ENCODE peak calls at places on chromosomes 5 and 9, in four cellular contexts. One of them, this sample, is unnamed.

GRCh38 chr5:92945630-92946097 is 635.4 kb downstream of the NR2F1-AS1 start:
- DNase-seq in astrocyte of the spinal cord: peak; percentile 74
- DNase-seq in nephron progenitor cell: no peak
- DNase-seq in omental fat pad: no peak
- DNase-seq in this sample: no peak

GRCh38 chr5:135976216-135976615 is 21.4 kb upstream of the LECT2 start:
- DNase-seq in nephron progenitor cell: no peak
- DNase-seq in astrocyte of the spinal cord: no peak
- DNase-seq in omental fat pad: no peak
- DNase-seq in this sample: no peak

GRCh38 chr9:134297581-134297980 is 28.7 kb upstream of the RXRA start:
- DNase-seq in nephron progenitor cell: no peak
- DNase-seq in astrocyte of the spinal cord: no peak
- DNase-seq in omental fat pad: no peak
- DNase-seq in this sample: no peak

GRCh38 chr9:94919376-94920098 is 193.0 kb downstream of the AOPEP start:
- DNase-seq in omental fat pad: no peak
- DNase-seq in astrocyte of the spinal cord: peak; percentile 59
- DNase-seq in nephron progenitor cell: no peak
- DNase-seq in this sample: no peak

GRCh38 chr9:126906086-126906485 is 8.5 kb upstream of the RALGPS1 start:
- DNase-seq in astrocyte of the spinal cord: no peak
- DNase-seq in nephron progenitor cell: no peak
- DNase-seq in omental fat pad: no peak
- DNase-seq in this sample: no peak

GRCh38 chr9:81082251-81082650 is 607.1 kb downstream of the TLE1 start:
- DNase-seq in nephron progenitor cell: no peak
- DNase-seq in omental fat pad: no peak
- DNase-seq in astrocyte of the spinal cord: peak; percentile 27
- DNase-seq in this sample: no peak

GRCh38 chr9:1939926-1940368 is 75.2 kb upstream of the SMARCA2 start:
- DNase-seq in omental fat pad: no peak
- DNase-seq in nephron progenitor cell: peak; percentile 18
- DNase-seq in astrocyte of the spinal cord: no peak
- DNase-seq in this sample: no peak

GRCh38 chr5:133531634-133532033 is 80.7 kb downstream of the FSTL4 start:
- DNase-seq in omental fat pad: no peak
- DNase-seq in astrocyte of the spinal cord: peak; percentile 14
- DNase-seq in nephron progenitor cell: no peak
- DNase-seq in this sample: no peak

GRCh38 chr5:153425914-153426313 is 64.6 kb upstream of the GRIA1 start:
- DNase-seq in omental fat pad: no peak
- DNase-seq in nephron progenitor cell: no peak
- DNase-seq in astrocyte of the spinal cord: no peak
- DNase-seq in this sample: no peak

GRCh38 chr9:12426198-12426864 is 266.9 kb upstream of the TYRP1 start:
- DNase-seq in astrocyte of the spinal cord: peak; percentile 2
- DNase-seq in omental fat pad: no peak
- DNase-seq in nephron progenitor cell: no peak
- DNase-seq in this sample: no peak
- TF ChIP-seq CTCF in astrocyte of the spinal cord: no peak
- TF ChIP-seq CTCF in omental fat pad: no peak
- TF ChIP-seq CTCF in nephron progenitor cell: peak; percentile 15
- TF ChIP-seq CTCF in this sample: no peak

DNA sequence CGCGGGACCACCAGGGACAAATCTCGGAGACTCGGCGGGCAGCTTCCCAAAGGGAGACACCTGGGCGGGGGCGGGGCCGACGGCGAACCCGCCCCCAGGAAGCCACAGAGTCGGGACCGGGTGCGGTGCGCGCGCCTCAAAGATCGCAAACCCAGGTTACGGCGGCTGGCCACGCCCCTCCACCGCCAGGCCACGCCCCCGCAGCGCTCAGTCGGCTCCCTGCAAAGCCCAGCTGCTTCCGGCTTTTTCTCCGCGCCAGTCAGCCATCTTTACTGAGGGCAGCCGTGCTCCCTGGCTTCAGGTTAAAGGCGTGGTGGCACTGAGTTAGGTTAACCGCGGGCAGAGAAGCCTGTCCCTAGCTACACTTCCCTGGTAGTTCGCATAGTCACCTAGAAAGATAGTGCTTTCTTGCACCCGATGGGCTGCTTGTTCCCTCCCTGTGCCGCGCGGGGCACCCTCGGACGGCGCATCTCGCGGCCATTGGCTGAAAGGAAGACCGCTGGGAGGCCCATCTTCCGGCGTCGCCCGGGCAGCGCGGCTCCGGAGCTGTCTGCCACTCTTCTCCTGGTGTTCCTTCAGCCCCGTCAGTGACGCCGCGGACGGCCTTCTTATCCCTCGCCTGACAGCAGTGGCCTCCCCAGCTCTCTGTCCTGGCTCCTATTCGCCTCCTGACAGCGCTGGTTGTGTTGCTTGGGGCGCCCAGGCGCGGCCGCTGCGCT is at the start of gene TBC1D2:
- DNase-seq in omental fat pad: peak; percentile 91
- DNase-seq in astrocyte of the spinal cord: peak; percentile 96
- DNase-seq in nephron progenitor cell: peak; percentile 98
- DNase-seq in this sample: peak; percentile 98
- TF ChIP-seq CTCF in omental fat pad: no peak
- TF ChIP-seq CTCF in astrocyte of the spinal cord: peak; percentile 28
- TF ChIP-seq CTCF in nephron progenitor cell: no peak
- TF ChIP-seq CTCF in this sample: no peak

GRCh38 chr5:128118214-128118613 is 34.6 kb downstream of the SLC12A2 start:
- DNase-seq in astrocyte of the spinal cord: no peak
- DNase-seq in omental fat pad: no peak
- DNase-seq in nephron progenitor cell: no peak
- DNase-seq in this sample: no peak

GRCh38 chr5:128121679-128122078 is 38.1 kb downstream of the SLC12A2 start:
- DNase-seq in nephron progenitor cell: no peak
- DNase-seq in astrocyte of the spinal cord: no peak
- DNase-seq in omental fat pad: no peak
- DNase-seq in this sample: no peak

DNA sequence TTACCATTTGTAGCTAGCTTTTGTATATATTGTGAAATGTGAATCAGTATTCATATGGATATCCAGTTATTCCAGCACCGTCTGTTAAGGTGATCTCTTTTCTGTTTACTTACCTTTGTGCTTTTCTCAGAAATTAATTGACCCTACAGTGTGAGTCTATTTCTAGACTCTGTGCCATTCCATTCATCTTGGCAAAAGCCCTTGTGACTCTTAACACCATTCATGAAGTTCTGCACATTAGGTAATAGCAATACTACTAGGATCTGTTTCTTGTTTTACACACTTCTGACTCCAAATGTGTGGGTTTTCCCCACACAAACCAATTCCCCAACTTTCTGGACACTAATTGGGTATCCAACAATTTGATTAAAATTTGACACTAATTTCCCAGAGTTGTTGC is 40.4 kb downstream of the SLC12A2 start:
- DNase-seq in omental fat pad: no peak
- DNase-seq in astrocyte of the spinal cord: no peak
- DNase-seq in nephron progenitor cell: no peak
- DNase-seq in this sample: no peak
- TF ChIP-seq CTCF in omental fat pad: no peak
- TF ChIP-seq CTCF in astrocyte of the spinal cord: no peak
- TF ChIP-seq CTCF in nephron progenitor cell: no peak
- TF ChIP-seq CTCF in this sample: no peak

DNA sequence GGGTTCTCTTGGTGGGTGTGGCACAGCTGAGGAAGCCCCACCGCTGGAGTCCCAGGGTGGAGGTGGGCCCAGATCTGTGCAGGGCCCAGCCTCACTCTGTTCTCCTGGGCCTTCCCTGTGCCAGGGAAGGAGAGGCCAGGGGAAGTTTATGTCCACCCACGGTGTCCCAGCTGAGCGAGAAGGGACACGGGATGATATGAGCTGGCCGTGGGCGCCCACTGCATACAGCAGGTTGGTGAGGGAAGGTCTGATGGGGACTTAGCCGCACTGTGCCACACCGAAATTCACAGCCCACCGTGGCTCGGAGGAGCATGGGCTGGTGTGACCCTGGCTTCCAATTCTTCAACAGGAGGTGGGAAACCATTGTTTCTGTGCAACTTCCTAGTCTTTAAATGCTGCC is 33.9 kb downstream of the UNC5A start:
- DNase-seq in omental fat pad: no peak
- DNase-seq in astrocyte of the spinal cord: no peak
- DNase-seq in nephron progenitor cell: no peak
- DNase-seq in this sample: no peak
- TF ChIP-seq CTCF in omental fat pad: no peak
- TF ChIP-seq CTCF in astrocyte of the spinal cord: no peak
- TF ChIP-seq CTCF in nephron progenitor cell: no peak
- TF ChIP-seq CTCF in this sample: no peak

GRCh38 chr5:8394965-8395364 is 526.0 kb downstream of the MTRR start:
- DNase-seq in nephron progenitor cell: no peak
- DNase-seq in astrocyte of the spinal cord: no peak
- DNase-seq in omental fat pad: no peak
- DNase-seq in this sample: no peak
- TF ChIP-seq CTCF in nephron progenitor cell: no peak
- TF ChIP-seq CTCF in astrocyte of the spinal cord: no peak
- TF ChIP-seq CTCF in omental fat pad: no peak
- TF ChIP-seq CTCF in this sample: no peak

GRCh38 chr9:4962085-4962484 is 23.0 kb upstream of the JAK2 start:
- DNase-seq in nephron progenitor cell: no peak
- DNase-seq in omental fat pad: no peak
- DNase-seq in astrocyte of the spinal cord: no peak
- DNase-seq in this sample: no peak
- TF ChIP-seq CTCF in nephron progenitor cell: no peak
- TF ChIP-seq CTCF in omental fat pad: no peak
- TF ChIP-seq CTCF in astrocyte of the spinal cord: no peak
- TF ChIP-seq CTCF in this sample: no peak

GRCh38 chr9:98365227-98365669 is 109.8 kb upstream of the TBC1D2 start:
- DNase-seq in nephron progenitor cell: no peak
- DNase-seq in astrocyte of the spinal cord: no peak
- DNase-seq in omental fat pad: no peak
- DNase-seq in this sample: no peak
- TF ChIP-seq CTCF in nephron progenitor cell: peak; percentile 26
- TF ChIP-seq CTCF in astrocyte of the spinal cord: peak; percentile 57
- TF ChIP-seq CTCF in omental fat pad: no peak
- TF ChIP-seq CTCF in this sample: no peak